ENCODE peak calls at places on chromosomes 5 and 9, in five cellular contexts. G is RWPE1, Z is BJ, J is nephron progenitor cell, I is H9. Q is an unnamed sample.

GRCh38 chr9:214488-215448 is at the start of gene DOCK8:
- DNase-seq in G (peak), Z (no peak), J (peak), I (peak), Q (peak)

GRCh38 chr5:123752576-123752975 is 240.6 kb downstream of the CSNK1G3 start:
- DNase-seq in G (no peak), Z (peak), J (no peak), I (no peak), Q (no peak)

GRCh38 chr5:68074048-68074632 is 141.4 kb upstream of the PIK3R1 start:
- DNase-seq in G (peak), Z (no peak), J (no peak), I (no peak), Q (no peak)

GRCh38 chr9:29208670-29209069 is 1635.4 kb upstream of the C9orf72 start:
- DNase-seq in G (no peak), Z (no peak), J (no peak), I (no peak), Q (no peak)

GRCh38 chr5:142770650-142771609 is 753 bp downstream of the ARHGAP26 start:
- DNase-seq in G (peak), Z (no peak), J (peak), I (peak), Q (peak)

GRCh38 chr9:133768859-133769510 is 30.8 kb upstream of the SARDH start:
- DNase-seq in G (no peak), Z (no peak), J (peak), I (peak), Q (no peak)

GRCh38 chr5:172841258-172841657 is 7.2 kb downstream of the ERGIC1 start:
- DNase-seq in G (no peak), Z (no peak), J (no peak), I (no peak), Q (no peak)

GRCh38 chr5:136525546-136525945 is 160.2 kb upstream of the TRPC7 start:
- DNase-seq in G (no peak), Z (no peak), J (no peak), I (no peak), Q (no peak)

GRCh38 chr9:98590115-98590514 is 118.6 kb downstream of the GABBR2 start:
- DNase-seq in G (no peak), Z (no peak), J (no peak), I (no peak), Q (no peak)

GRCh38 chr9:114893622-114894021 is 36.8 kb downstream of the TNFSF8 start:
- DNase-seq in G (peak), Z (no peak), J (no peak), I (no peak), Q (no peak)

GRCh38 chr9:30711591-30711990 is 1672.9 kb upstream of the ACO1 start:
- DNase-seq in G (peak), Z (no peak), J (no peak), I (no peak), Q (no peak)

GRCh38 chr9:114786251-114786650 is 19.6 kb downstream of the TNFSF15 start:
- DNase-seq in G (peak), Z (no peak), J (no peak), I (no peak), Q (no peak)

GRCh38 chr5:180803181-180804128 is 849 bp upstream of the MGAT1 start:
- DNase-seq in G (peak), Z (no peak), J (no peak), I (no peak), Q (peak)
- TF ChIP-seq CTCF in G (no peak), Z (no peak), J (no peak), I (peak), Q (no peak)

GRCh38 chr5:150286820-150287219 is 2.8 kb downstream of the CAMK2A start:
- DNase-seq in G (no peak), Z (no peak), J (peak), I (peak), Q (no peak)
- TF ChIP-seq CTCF in G (no peak), Z (no peak), J (peak), I (peak), Q (no peak)

GRCh38 chr9:108282872-108283271 is 572.9 kb downstream of the ACTL7B start:
- DNase-seq in G (no peak), Z (no peak), J (no peak), I (no peak), Q (no peak)
- TF ChIP-seq CTCF in G (no peak), Z (no peak), J (no peak), I (peak), Q (no peak)

DNA sequence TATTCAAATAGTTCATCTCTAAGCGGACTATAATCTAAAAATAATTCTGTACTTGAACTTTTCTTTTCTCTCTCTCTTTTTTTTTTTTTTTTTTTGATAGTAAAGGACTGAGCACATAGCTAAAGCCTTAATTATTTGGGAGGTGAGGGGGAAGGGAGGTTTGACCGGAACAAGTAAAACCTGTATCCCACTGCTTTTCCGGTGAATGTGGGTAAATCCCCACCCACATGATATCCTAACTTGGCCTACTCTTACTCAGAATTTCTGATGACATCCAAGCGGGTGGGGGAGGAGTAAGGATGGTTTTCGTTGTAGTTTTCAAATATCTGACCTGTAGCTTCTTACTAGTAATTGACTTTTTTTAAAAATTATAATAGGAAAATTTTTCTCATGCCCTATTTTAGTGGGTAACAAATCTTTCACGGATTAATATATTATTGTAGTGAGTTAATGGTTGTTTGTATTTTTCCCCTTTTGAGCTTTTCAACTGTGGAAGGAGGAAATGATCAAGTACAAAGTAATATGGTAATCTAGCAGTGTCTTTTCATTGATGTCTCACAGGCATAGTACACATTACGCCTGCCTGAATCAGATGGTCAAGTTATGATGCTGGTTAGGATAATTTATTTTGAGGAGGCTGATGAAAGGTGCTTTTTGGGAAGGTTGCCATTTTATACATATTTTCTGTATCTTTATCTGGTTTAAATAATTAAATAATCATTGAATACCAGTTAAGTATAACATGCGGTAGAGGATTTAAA is 2.2 kb upstream of the ELL2 start:
- DNase-seq in G (peak), Z (no peak), J (no peak), I (no peak), Q (no peak)
- TF ChIP-seq CTCF in G (no peak), Z (no peak), J (no peak), I (no peak), Q (no peak)

GRCh38 chr5:141392429-141393198 is at the start of gene PCDHGA8:
- DNase-seq in G (no peak), Z (no peak), J (no peak), I (no peak), Q (no peak)
- TF ChIP-seq CTCF in G (peak), Z (peak), J (no peak), I (no peak), Q (no peak)

GRCh38 chr9:78130853-78131252 is 99.2 kb upstream of the GNAQ start:
- DNase-seq in G (no peak), Z (no peak), J (no peak), I (no peak), Q (no peak)

GRCh38 chr9:78127271-78128225 is 95.9 kb upstream of the GNAQ start:
- DNase-seq in G (no peak), Z (no peak), J (no peak), I (no peak), Q (no peak)

GRCh38 chr9:78131969-78132687 is 100.5 kb upstream of the GNAQ start:
- DNase-seq in G (no peak), Z (no peak), J (no peak), I (no peak), Q (no peak)

GRCh38 chr9:78132688-78133033 is 101.0 kb upstream of the GNAQ start:
- DNase-seq in G (no peak), Z (no peak), J (no peak), I (no peak), Q (no peak)

DNA sequence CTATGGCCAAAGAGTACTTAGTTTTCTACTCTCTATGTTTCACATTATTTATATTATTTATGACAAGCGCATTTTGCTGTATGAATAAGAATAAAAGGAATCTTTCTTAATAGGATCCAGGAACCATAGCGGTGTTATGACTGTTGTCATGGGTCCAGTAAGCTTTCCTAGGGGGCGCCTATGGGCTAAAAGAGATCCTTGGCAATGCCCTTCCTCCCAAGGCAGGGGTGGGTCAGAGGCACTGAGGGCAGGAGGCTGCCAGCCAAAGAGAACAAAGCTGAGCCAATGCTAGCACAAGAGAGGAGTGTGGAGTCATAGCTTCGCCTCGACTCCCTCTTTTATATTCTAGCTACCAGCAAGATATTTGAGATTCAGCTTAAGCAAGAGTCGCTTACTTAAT is 98.4 kb upstream of the GNAQ start:
- DNase-seq in G (no peak), Z (no peak), J (no peak), I (peak), Q (no peak)
- TF ChIP-seq CTCF in G (no peak), Z (no peak), J (no peak), I (peak), Q (no peak)

Q was measured in GM20000.